ENCODE peak calls at places on chromosomes 1 and 21, in six cellular contexts. One of them, this sample, is unnamed.

GRCh38 chr1:12424793-12425192 is 193.2 kb downstream of the DHRS3 start:
- DNase-seq in brain microvascular endothelial cell: no peak
- DNase-seq in NT2/D1: no peak
- DNase-seq in lung: no peak
- DNase-seq in psoas muscle: no peak
- DNase-seq in tibial nerve: no peak
- DNase-seq in this sample: no peak

GRCh38 chr21:23811802-23812201 is 1795.5 kb downstream of the MRPL39 start:
- DNase-seq in lung: no peak
- DNase-seq in psoas muscle: no peak
- DNase-seq in brain microvascular endothelial cell: no peak
- DNase-seq in tibial nerve: no peak
- DNase-seq in NT2/D1: no peak
- DNase-seq in this sample: no peak

GRCh38 chr21:44520326-44521300 is 19.4 kb downstream of the KRTAP10-1 start:
- DNase-seq in psoas muscle: no peak
- DNase-seq in NT2/D1: no peak
- DNase-seq in brain microvascular endothelial cell: no peak
- DNase-seq in tibial nerve: no peak
- DNase-seq in lung: no peak
- DNase-seq in this sample: no peak

GRCh38 chr1:168618351-168618750 is 41.9 kb downstream of the XCL1 start:
- DNase-seq in NT2/D1: no peak
- DNase-seq in brain microvascular endothelial cell: no peak
- DNase-seq in lung: no peak
- DNase-seq in tibial nerve: no peak
- DNase-seq in psoas muscle: no peak
- DNase-seq in this sample: no peak

GRCh38 chr1:245645894-245646293 is 491.1 kb downstream of the KIF26B start:
- DNase-seq in brain microvascular endothelial cell: no peak
- DNase-seq in psoas muscle: no peak
- DNase-seq in NT2/D1: no peak
- DNase-seq in tibial nerve: no peak
- DNase-seq in lung: no peak
- DNase-seq in this sample: no peak

GRCh38 chr1:227947425-227947677 is 381 bp downstream of the WNT9A start:
- DNase-seq in brain microvascular endothelial cell: no peak
- DNase-seq in tibial nerve: no peak
- DNase-seq in psoas muscle: no peak
- DNase-seq in NT2/D1: no peak
- DNase-seq in lung: no peak
- DNase-seq in this sample: no peak

GRCh38 chr1:107132780-107133179 is 8.1 kb upstream of the NTNG1 start:
- DNase-seq in brain microvascular endothelial cell: no peak
- DNase-seq in lung: no peak
- DNase-seq in NT2/D1: no peak
- DNase-seq in psoas muscle: no peak
- DNase-seq in tibial nerve: no peak
- DNase-seq in this sample: no peak

GRCh38 chr1:185053204-185053603 is 7.8 kb downstream of the RNF2 start:
- DNase-seq in lung: no peak
- DNase-seq in psoas muscle: no peak
- DNase-seq in brain microvascular endothelial cell: no peak
- DNase-seq in tibial nerve: no peak
- DNase-seq in NT2/D1: no peak
- DNase-seq in this sample: no peak

GRCh38 chr1:99869304-99869703 is 19.1 kb downstream of the AGL start:
- DNase-seq in psoas muscle: no peak
- DNase-seq in NT2/D1: no peak
- DNase-seq in brain microvascular endothelial cell: no peak
- DNase-seq in tibial nerve: no peak
- DNase-seq in lung: no peak
- DNase-seq in this sample: no peak

GRCh38 chr1:107357381-107357780 is 216.5 kb downstream of the NTNG1 start:
- DNase-seq in lung: no peak
- DNase-seq in tibial nerve: no peak
- DNase-seq in brain microvascular endothelial cell: no peak
- DNase-seq in psoas muscle: no peak
- DNase-seq in NT2/D1: no peak
- DNase-seq in this sample: no peak

GRCh38 chr1:29448456-29449317 is 212.4 kb downstream of the PTPRU start:
- DNase-seq in NT2/D1: no peak
- DNase-seq in psoas muscle: no peak
- DNase-seq in brain microvascular endothelial cell: no peak
- DNase-seq in lung: no peak
- DNase-seq in tibial nerve: no peak
- DNase-seq in this sample: no peak

GRCh38 chr1:940121-941026 is 16.7 kb downstream of the SAMD11 start:
- DNase-seq in tibial nerve: no peak
- DNase-seq in lung: no peak
- DNase-seq in brain microvascular endothelial cell: peak; percentile 34
- DNase-seq in psoas muscle: peak; percentile 61
- DNase-seq in NT2/D1: no peak
- DNase-seq in this sample: peak; percentile 36

GRCh38 chr1:157181258-157181657 is 43.1 kb upstream of the ETV3 start:
- DNase-seq in psoas muscle: no peak
- DNase-seq in brain microvascular endothelial cell: no peak
- DNase-seq in lung: no peak
- DNase-seq in NT2/D1: no peak
- DNase-seq in tibial nerve: no peak
- DNase-seq in this sample: no peak

GRCh38 chr1:95084317-95085176 is 11.8 kb upstream of the ALG14 start:
- DNase-seq in lung: no peak
- DNase-seq in brain microvascular endothelial cell: peak; percentile 14
- DNase-seq in psoas muscle: no peak
- DNase-seq in NT2/D1: no peak
- DNase-seq in tibial nerve: peak; percentile 17
- DNase-seq in this sample: no peak

GRCh38 chr21:15531986-15532385 is 197.8 kb upstream of the USP25 start:
- DNase-seq in lung: no peak
- DNase-seq in psoas muscle: no peak
- DNase-seq in brain microvascular endothelial cell: no peak
- DNase-seq in tibial nerve: no peak
- DNase-seq in NT2/D1: peak; percentile 5
- DNase-seq in this sample: no peak
- H3K4me3 ChIP-seq in lung: no peak overlapping the region
- H3K4me3 ChIP-seq in psoas muscle: no peak overlapping the region
- H3K4me3 ChIP-seq in brain microvascular endothelial cell: no peak overlapping the region
- H3K4me3 ChIP-seq in tibial nerve: no peak overlapping the region
- H3K4me3 ChIP-seq in NT2/D1: no peak overlapping the region
- H3K4me3 ChIP-seq in this sample: no peak overlapping the region

GRCh38 chr1:38209986-38210385 is 163.4 kb upstream of the POU3F1 start:
- DNase-seq in NT2/D1: no peak
- DNase-seq in lung: no peak
- DNase-seq in brain microvascular endothelial cell: no peak
- DNase-seq in psoas muscle: no peak
- DNase-seq in tibial nerve: no peak
- DNase-seq in this sample: no peak

GRCh38 chr1:38207275-38207674 is 160.7 kb upstream of the POU3F1 start:
- DNase-seq in brain microvascular endothelial cell: no peak
- DNase-seq in lung: no peak
- DNase-seq in psoas muscle: no peak
- DNase-seq in NT2/D1: no peak
- DNase-seq in tibial nerve: no peak
- DNase-seq in this sample: no peak

GRCh38 chr1:38207906-38208305 is 161.3 kb upstream of the POU3F1 start:
- DNase-seq in brain microvascular endothelial cell: no peak
- DNase-seq in NT2/D1: no peak
- DNase-seq in lung: no peak
- DNase-seq in tibial nerve: no peak
- DNase-seq in psoas muscle: no peak
- DNase-seq in this sample: no peak

GRCh38 chr1:38208720-38209632 is 162.4 kb upstream of the POU3F1 start:
- DNase-seq in psoas muscle: no peak
- DNase-seq in NT2/D1: no peak
- DNase-seq in brain microvascular endothelial cell: no peak
- DNase-seq in lung: no peak
- DNase-seq in tibial nerve: no peak
- DNase-seq in this sample: no peak

DNA sequence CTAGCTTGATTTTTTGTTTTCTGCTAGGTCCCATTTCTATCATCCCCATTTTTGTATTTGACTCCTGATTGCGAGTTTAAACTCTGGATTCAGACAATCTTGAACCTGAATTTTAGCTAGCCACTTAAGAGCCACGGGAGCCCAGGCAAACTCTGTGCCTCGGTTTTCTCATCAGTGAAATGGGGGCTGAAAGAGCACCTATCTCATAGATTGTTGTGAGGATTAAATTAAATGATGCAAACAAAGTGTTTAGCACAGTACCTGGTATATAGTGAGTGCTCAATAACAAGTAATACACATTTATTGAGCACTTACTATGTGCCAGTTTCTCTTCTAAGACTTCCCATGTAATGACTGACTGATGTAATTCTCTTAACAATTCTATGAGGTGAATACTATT is 158.1 kb upstream of the POU3F1 start:
- DNase-seq in tibial nerve: no peak
- DNase-seq in lung: no peak
- DNase-seq in psoas muscle: no peak
- DNase-seq in brain microvascular endothelial cell: no peak
- DNase-seq in NT2/D1: no peak
- DNase-seq in this sample: no peak
- H3K4me3 ChIP-seq in tibial nerve: no peak overlapping the region
- H3K4me3 ChIP-seq in lung: no peak overlapping the region
- H3K4me3 ChIP-seq in psoas muscle: no peak overlapping the region
- H3K4me3 ChIP-seq in brain microvascular endothelial cell: no peak overlapping the region
- H3K4me3 ChIP-seq in NT2/D1: no peak overlapping the region
- H3K4me3 ChIP-seq in this sample: no peak overlapping the region

GRCh38 chr1:113380075-113380474 is 10.2 kb upstream of the MAGI3 start:
- DNase-seq in brain microvascular endothelial cell: no peak
- DNase-seq in tibial nerve: no peak
- DNase-seq in NT2/D1: no peak
- DNase-seq in psoas muscle: no peak
- DNase-seq in lung: no peak
- DNase-seq in this sample: no peak

GRCh38 chr1:113373644-113374043 is 16.7 kb upstream of the MAGI3 start:
- DNase-seq in lung: no peak
- DNase-seq in psoas muscle: no peak
- DNase-seq in brain microvascular endothelial cell: no peak
- DNase-seq in NT2/D1: no peak
- DNase-seq in tibial nerve: no peak
- DNase-seq in this sample: no peak

GRCh38 chr1:113372546-113372945 is 17.8 kb upstream of the MAGI3 start:
- DNase-seq in lung: no peak
- DNase-seq in NT2/D1: no peak
- DNase-seq in psoas muscle: no peak
- DNase-seq in brain microvascular endothelial cell: no peak
- DNase-seq in tibial nerve: no peak
- DNase-seq in this sample: no peak

GRCh38 chr1:113370868-113371267 is 19.4 kb upstream of the MAGI3 start:
- DNase-seq in lung: no peak
- DNase-seq in psoas muscle: no peak
- DNase-seq in NT2/D1: no peak
- DNase-seq in tibial nerve: no peak
- DNase-seq in brain microvascular endothelial cell: no peak
- DNase-seq in this sample: no peak

DNA sequence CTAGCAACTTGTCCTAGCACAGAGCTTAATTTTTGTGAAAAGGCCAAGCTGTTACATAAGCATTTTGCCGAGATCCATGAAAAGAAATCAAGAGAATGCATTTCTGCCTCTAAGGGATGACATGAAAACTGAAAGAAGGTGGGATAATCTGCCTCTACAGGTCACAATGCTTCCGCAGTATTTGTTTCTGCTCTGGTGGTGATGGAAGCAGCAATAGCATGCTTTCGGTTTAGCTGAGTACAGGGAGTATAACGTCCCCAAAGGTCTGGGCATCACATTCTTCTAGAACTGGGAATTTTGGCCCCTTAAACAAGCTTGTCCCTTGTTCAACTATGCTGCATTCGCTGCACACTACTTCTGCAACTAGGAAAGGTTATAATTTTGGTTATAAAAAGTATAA is 14.4 kb upstream of the MAGI3 start:
- DNase-seq in lung: no peak
- DNase-seq in psoas muscle: no peak
- DNase-seq in brain microvascular endothelial cell: no peak
- DNase-seq in tibial nerve: no peak
- DNase-seq in NT2/D1: no peak
- DNase-seq in this sample: no peak
- H3K4me3 ChIP-seq in lung: no peak overlapping the region
- H3K4me3 ChIP-seq in psoas muscle: peak overlapping the region; percentile 9
- H3K4me3 ChIP-seq in brain microvascular endothelial cell: no peak overlapping the region
- H3K4me3 ChIP-seq in tibial nerve: peak overlapping the region; percentile 23
- H3K4me3 ChIP-seq in NT2/D1: no peak overlapping the region
- H3K4me3 ChIP-seq in this sample: no peak overlapping the region

DNA sequence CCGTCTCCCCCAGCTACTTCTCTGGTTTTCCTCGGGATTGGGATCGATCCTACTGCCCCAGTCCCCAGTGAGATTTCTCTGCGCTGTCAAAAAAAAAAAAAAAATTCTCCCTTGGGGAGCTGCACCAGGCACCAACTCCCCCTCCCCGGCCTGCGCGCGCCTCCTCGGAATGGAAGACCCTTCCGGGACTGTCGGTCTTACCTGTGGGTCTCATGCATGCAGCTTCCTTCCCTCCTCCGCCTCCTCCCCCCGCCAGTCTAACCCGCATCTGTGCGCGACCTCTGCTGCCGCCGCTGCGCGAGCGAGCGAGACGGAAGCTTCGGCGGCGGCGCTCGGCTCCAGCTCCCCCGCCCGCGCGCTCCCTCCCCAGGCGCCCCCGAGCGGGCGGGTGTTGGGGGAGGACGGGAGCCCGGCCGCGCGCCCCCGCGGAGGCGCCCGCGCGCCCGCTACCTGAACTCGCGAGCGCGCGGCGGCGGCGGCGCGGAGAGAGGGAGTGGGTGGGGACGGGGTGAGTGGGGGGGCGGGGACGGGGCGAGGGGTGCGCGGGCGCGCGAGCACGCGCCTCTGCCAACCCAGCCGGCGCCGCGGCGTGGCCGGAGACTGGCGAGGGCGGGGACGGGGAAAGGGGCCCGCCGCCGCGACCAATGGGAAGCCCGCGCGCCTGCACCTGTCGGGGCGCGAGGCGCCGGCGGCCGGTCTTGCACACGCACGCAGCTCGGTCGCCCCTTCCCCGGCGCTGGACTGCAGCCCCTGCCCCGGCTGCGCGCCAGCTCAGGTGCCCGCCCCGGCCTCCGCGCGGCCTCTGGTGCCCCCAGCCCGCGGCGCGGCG is at the start of gene SUSD4:
- DNase-seq in lung: peak; percentile 51
- DNase-seq in tibial nerve: no peak
- DNase-seq in NT2/D1: no peak
- DNase-seq in brain microvascular endothelial cell: no peak
- DNase-seq in psoas muscle: peak; percentile 33
- DNase-seq in this sample: no peak
- H3K4me3 ChIP-seq in lung: peak within 1 kb of the TSS; percentile 53
- H3K4me3 ChIP-seq in tibial nerve: peak within 1 kb of the TSS; percentile 57
- H3K4me3 ChIP-seq in NT2/D1: peak within 1 kb of the TSS; percentile 61
- H3K4me3 ChIP-seq in brain microvascular endothelial cell: peak within 1 kb of the TSS; percentile 30
- H3K4me3 ChIP-seq in psoas muscle: peak within 1 kb of the TSS; percentile 68
- H3K4me3 ChIP-seq in this sample: peak within 1 kb of the TSS; percentile 42

This sample was measured in skeletal muscle cell.